ENCODE peak calls at places on chromosomes 2 and 18, in five cellular contexts. One of them, this sample, is unnamed.

GRCh38 chr2:205930209-205930608 is 155.8 kb downstream of the INO80D start:
- DNase-seq in NCI-H2081: no peak
- DNase-seq in DMS 273 treated with DMSO at 0.1 percent for 48 hours: no peak
- DNase-seq in AG04450: no peak
- DNase-seq in NCI-H1105 treated with DMSO at 0.1 percent for 48 hours: no peak
- DNase-seq in this sample: no peak

GRCh38 chr2:180474716-180475115 is 467.6 kb upstream of the CWC22 start:
- DNase-seq in NCI-H2081: peak
- DNase-seq in DMS 273 treated with DMSO at 0.1 percent for 48 hours: peak
- DNase-seq in AG04450: no peak
- DNase-seq in NCI-H1105 treated with DMSO at 0.1 percent for 48 hours: no peak
- DNase-seq in this sample: peak

GRCh38 chr2:15560404-15560987 is 638 bp downstream of the NBAS start:
- DNase-seq in NCI-H2081: peak
- DNase-seq in DMS 273 treated with DMSO at 0.1 percent for 48 hours: no peak
- DNase-seq in AG04450: no peak
- DNase-seq in NCI-H1105 treated with DMSO at 0.1 percent for 48 hours: peak
- DNase-seq in this sample: peak

GRCh38 chr2:120431386-120432292 is 85.7 kb downstream of the INHBB start:
- DNase-seq in NCI-H2081: no peak
- DNase-seq in DMS 273 treated with DMSO at 0.1 percent for 48 hours: no peak
- DNase-seq in AG04450: no peak
- DNase-seq in NCI-H1105 treated with DMSO at 0.1 percent for 48 hours: no peak
- DNase-seq in this sample: no peak

GRCh38 chr18:76371804-76372203 is 123.2 kb downstream of the ZNF516 start:
- DNase-seq in NCI-H2081: no peak
- DNase-seq in DMS 273 treated with DMSO at 0.1 percent for 48 hours: no peak
- DNase-seq in AG04450: no peak
- DNase-seq in NCI-H1105 treated with DMSO at 0.1 percent for 48 hours: no peak
- DNase-seq in this sample: no peak

GRCh38 chr18:3689986-3690681 is 240.2 kb downstream of the TGIF1 start:
- DNase-seq in NCI-H2081: no peak
- DNase-seq in DMS 273 treated with DMSO at 0.1 percent for 48 hours: no peak
- DNase-seq in AG04450: no peak
- DNase-seq in NCI-H1105 treated with DMSO at 0.1 percent for 48 hours: no peak
- DNase-seq in this sample: no peak

GRCh38 chr2:60794271-60794863 is 38.3 kb downstream of the PAPOLG start:
- DNase-seq in NCI-H2081: peak
- DNase-seq in DMS 273 treated with DMSO at 0.1 percent for 48 hours: no peak
- DNase-seq in AG04450: no peak
- DNase-seq in NCI-H1105 treated with DMSO at 0.1 percent for 48 hours: no peak
- DNase-seq in this sample: no peak

GRCh38 chr2:14749869-14750268 is 117.4 kb downstream of the LRATD1 start:
- DNase-seq in NCI-H2081: no peak
- DNase-seq in DMS 273 treated with DMSO at 0.1 percent for 48 hours: no peak
- DNase-seq in AG04450: peak
- DNase-seq in NCI-H1105 treated with DMSO at 0.1 percent for 48 hours: no peak
- DNase-seq in this sample: no peak

GRCh38 chr2:54979645-54980044 is 70.6 kb downstream of the RTN4 start:
- DNase-seq in NCI-H2081: no peak
- DNase-seq in DMS 273 treated with DMSO at 0.1 percent for 48 hours: no peak
- DNase-seq in AG04450: no peak
- DNase-seq in NCI-H1105 treated with DMSO at 0.1 percent for 48 hours: no peak
- DNase-seq in this sample: no peak

GRCh38 chr2:121359937-121360565 is 75.0 kb upstream of the TFCP2L1 start:
- DNase-seq in NCI-H2081: no peak
- DNase-seq in DMS 273 treated with DMSO at 0.1 percent for 48 hours: no peak
- DNase-seq in AG04450: no peak
- DNase-seq in NCI-H1105 treated with DMSO at 0.1 percent for 48 hours: no peak
- DNase-seq in this sample: no peak

GRCh38 chr2:119448427-119449141 is 16.9 kb downstream of the TMEM37 start:
- DNase-seq in NCI-H2081: no peak
- DNase-seq in DMS 273 treated with DMSO at 0.1 percent for 48 hours: no peak
- DNase-seq in AG04450: no peak
- DNase-seq in NCI-H1105 treated with DMSO at 0.1 percent for 48 hours: no peak
- DNase-seq in this sample: no peak

GRCh38 chr2:31217465-31218200 is at the start of gene CAPN14:
- DNase-seq in NCI-H2081: no peak
- DNase-seq in DMS 273 treated with DMSO at 0.1 percent for 48 hours: no peak
- DNase-seq in AG04450: no peak
- DNase-seq in NCI-H1105 treated with DMSO at 0.1 percent for 48 hours: no peak
- DNase-seq in this sample: no peak

GRCh38 chr2:84652430-84652829 is 136.1 kb downstream of the DNAH6 start:
- DNase-seq in NCI-H2081: no peak
- DNase-seq in DMS 273 treated with DMSO at 0.1 percent for 48 hours: no peak
- DNase-seq in AG04450: no peak
- DNase-seq in NCI-H1105 treated with DMSO at 0.1 percent for 48 hours: no peak
- DNase-seq in this sample: no peak

GRCh38 chr2:111121028-111121872 is 536 bp downstream of the BCL2L11 start:
- DNase-seq in NCI-H2081: peak
- DNase-seq in DMS 273 treated with DMSO at 0.1 percent for 48 hours: no peak
- DNase-seq in AG04450: no peak
- DNase-seq in NCI-H1105 treated with DMSO at 0.1 percent for 48 hours: peak
- DNase-seq in this sample: peak

GRCh38 chr2:133658020-133658903 is 90.0 kb upstream of the NCKAP5 start:
- DNase-seq in NCI-H2081: no peak
- DNase-seq in DMS 273 treated with DMSO at 0.1 percent for 48 hours: no peak
- DNase-seq in AG04450: no peak
- DNase-seq in NCI-H1105 treated with DMSO at 0.1 percent for 48 hours: no peak
- DNase-seq in this sample: no peak

GRCh38 chr18:79197531-79197930 is 128.3 kb downstream of the ATP9B start:
- DNase-seq in NCI-H2081: peak
- DNase-seq in DMS 273 treated with DMSO at 0.1 percent for 48 hours: no peak
- DNase-seq in AG04450: no peak
- DNase-seq in NCI-H1105 treated with DMSO at 0.1 percent for 48 hours: peak
- DNase-seq in this sample: peak

GRCh38 chr18:23460285-23461273 is 7.5 kb downstream of the RIOK3 start:
- DNase-seq in NCI-H2081: no peak
- DNase-seq in DMS 273 treated with DMSO at 0.1 percent for 48 hours: no peak
- DNase-seq in AG04450: no peak
- DNase-seq in NCI-H1105 treated with DMSO at 0.1 percent for 48 hours: no peak
- DNase-seq in this sample: no peak

GRCh38 chr2:206390181-206390580 is 53.2 kb upstream of the ADAM23 start:
- DNase-seq in NCI-H2081: no peak
- DNase-seq in DMS 273 treated with DMSO at 0.1 percent for 48 hours: no peak
- DNase-seq in AG04450: no peak
- DNase-seq in NCI-H1105 treated with DMSO at 0.1 percent for 48 hours: no peak
- DNase-seq in this sample: no peak

GRCh38 chr18:11736656-11737055 is 47.6 kb downstream of the GNAL start:
- DNase-seq in NCI-H2081: no peak
- DNase-seq in DMS 273 treated with DMSO at 0.1 percent for 48 hours: no peak
- DNase-seq in AG04450: no peak
- DNase-seq in NCI-H1105 treated with DMSO at 0.1 percent for 48 hours: no peak
- DNase-seq in this sample: no peak

GRCh38 chr2:238567996-238568395 is 141.3 kb downstream of the ASB1 start:
- DNase-seq in NCI-H2081: no peak
- DNase-seq in DMS 273 treated with DMSO at 0.1 percent for 48 hours: no peak
- DNase-seq in AG04450: no peak
- DNase-seq in NCI-H1105 treated with DMSO at 0.1 percent for 48 hours: no peak
- DNase-seq in this sample: no peak

GRCh38 chr2:173290046-173290445 is 64.6 kb upstream of the CDCA7 start:
- DNase-seq in NCI-H2081: no peak
- DNase-seq in DMS 273 treated with DMSO at 0.1 percent for 48 hours: no peak
- DNase-seq in AG04450: no peak
- DNase-seq in NCI-H1105 treated with DMSO at 0.1 percent for 48 hours: no peak
- DNase-seq in this sample: no peak

GRCh38 chr18:29457316-29457715 is 1280.4 kb upstream of the CDH2 start:
- DNase-seq in NCI-H2081: no peak
- DNase-seq in DMS 273 treated with DMSO at 0.1 percent for 48 hours: no peak
- DNase-seq in AG04450: no peak
- DNase-seq in NCI-H1105 treated with DMSO at 0.1 percent for 48 hours: no peak
- DNase-seq in this sample: no peak

GRCh38 chr18:42514522-42514921 is 559.5 kb downstream of the PIK3C3 start:
- DNase-seq in NCI-H2081: no peak
- DNase-seq in DMS 273 treated with DMSO at 0.1 percent for 48 hours: no peak
- DNase-seq in AG04450: no peak
- DNase-seq in NCI-H1105 treated with DMSO at 0.1 percent for 48 hours: no peak
- DNase-seq in this sample: no peak

GRCh38 chr2:185984670-185985069 is 246.1 kb downstream of the FSIP2 start:
- DNase-seq in NCI-H2081: no peak
- DNase-seq in DMS 273 treated with DMSO at 0.1 percent for 48 hours: no peak
- DNase-seq in AG04450: no peak
- DNase-seq in NCI-H1105 treated with DMSO at 0.1 percent for 48 hours: no peak
- DNase-seq in this sample: no peak

GRCh38 chr2:73141896-73142295 is 29.1 kb upstream of the RAB11FIP5 start:
- DNase-seq in NCI-H2081: no peak
- DNase-seq in DMS 273 treated with DMSO at 0.1 percent for 48 hours: no peak
- DNase-seq in AG04450: no peak
- DNase-seq in NCI-H1105 treated with DMSO at 0.1 percent for 48 hours: no peak
- DNase-seq in this sample: no peak

GRCh38 chr2:119180891-119181290 is 22.3 kb upstream of the C1QL2 start:
- DNase-seq in NCI-H2081: no peak
- DNase-seq in DMS 273 treated with DMSO at 0.1 percent for 48 hours: no peak
- DNase-seq in AG04450: no peak
- DNase-seq in NCI-H1105 treated with DMSO at 0.1 percent for 48 hours: no peak
- DNase-seq in this sample: peak

GRCh38 chr2:4528773-4529172 is 825.4 kb downstream of the DCDC2C start:
- DNase-seq in NCI-H2081: no peak
- DNase-seq in DMS 273 treated with DMSO at 0.1 percent for 48 hours: no peak
- DNase-seq in AG04450: no peak
- DNase-seq in NCI-H1105 treated with DMSO at 0.1 percent for 48 hours: no peak
- DNase-seq in this sample: no peak

This sample was measured in NCI-H146.